ENCODE peak calls at places on chromosomes 13 and 19, in five cellular contexts. One of them, this sample, is unnamed.
A peak's percentile ranks its signal among the peaks of the same experiment; 100 is the strongest.

GRCh38 chr13:45749026-45749759 is 47.1 kb downstream of the CBY2 start:
- DNase-seq in nephron progenitor cell: no peak
- DNase-seq in right lobe of liver: no peak
- DNase-seq in astrocyte: no peak
- DNase-seq in cardiac fibroblast: peak; percentile 11
- DNase-seq in this sample: no peak

GRCh38 chr19:6217752-6218403 is 61.9 kb downstream of the MLLT1 start:
- DNase-seq in nephron progenitor cell: no peak
- DNase-seq in right lobe of liver: peak; percentile 22
- DNase-seq in astrocyte: no peak
- DNase-seq in cardiac fibroblast: no peak
- DNase-seq in this sample: no peak

GRCh38 chr13:77555246-77555645 is 19.7 kb downstream of the SCEL start:
- DNase-seq in nephron progenitor cell: no peak
- DNase-seq in right lobe of liver: no peak
- DNase-seq in astrocyte: no peak
- DNase-seq in cardiac fibroblast: no peak
- DNase-seq in this sample: no peak

GRCh38 chr13:30601836-30602235 is 15.9 kb upstream of the USPL1 start:
- DNase-seq in nephron progenitor cell: no peak
- DNase-seq in right lobe of liver: no peak
- DNase-seq in astrocyte: no peak
- DNase-seq in cardiac fibroblast: no peak
- DNase-seq in this sample: no peak

GRCh38 chr13:87919956-87920355 is 248.8 kb downstream of the SLITRK5 start:
- DNase-seq in nephron progenitor cell: no peak
- DNase-seq in right lobe of liver: no peak
- DNase-seq in astrocyte: no peak
- DNase-seq in cardiac fibroblast: no peak
- DNase-seq in this sample: no peak

GRCh38 chr13:111460548-111461444 is 140.4 kb downstream of the TEX29 start:
- DNase-seq in nephron progenitor cell: peak; percentile 47
- DNase-seq in right lobe of liver: no peak
- DNase-seq in astrocyte: peak; percentile 14
- DNase-seq in cardiac fibroblast: peak; percentile 43
- DNase-seq in this sample: peak; percentile 48

GRCh38 chr13:50635504-50635903 is 208.0 kb downstream of the DLEU7 start:
- DNase-seq in nephron progenitor cell: no peak
- DNase-seq in right lobe of liver: no peak
- DNase-seq in astrocyte: no peak
- DNase-seq in cardiac fibroblast: peak; percentile 94
- DNase-seq in this sample: no peak

GRCh38 chr13:30340367-30341184 is 33.2 kb upstream of the KATNAL1 start:
- DNase-seq in nephron progenitor cell: no peak
- DNase-seq in right lobe of liver: peak; percentile 64
- DNase-seq in astrocyte: peak; percentile 79
- DNase-seq in cardiac fibroblast: peak; percentile 81
- DNase-seq in this sample: peak; percentile 93

GRCh38 chr13:33401238-33401637 is 115.7 kb upstream of the STARD13 start:
- DNase-seq in nephron progenitor cell: no peak
- DNase-seq in right lobe of liver: no peak
- DNase-seq in astrocyte: no peak
- DNase-seq in cardiac fibroblast: no peak
- DNase-seq in this sample: no peak

GRCh38 chr13:27926644-27927434 is 7.0 kb downstream of the PDX1 start:
- DNase-seq in nephron progenitor cell: peak; percentile 58
- DNase-seq in right lobe of liver: no peak
- DNase-seq in astrocyte: no peak
- DNase-seq in cardiac fibroblast: no peak
- DNase-seq in this sample: no peak

GRCh38 chr19:18450934-18451836 is 13.3 kb upstream of the ISYNA1 start:
- DNase-seq in nephron progenitor cell: peak; percentile 97
- DNase-seq in right lobe of liver: peak; percentile 81
- DNase-seq in astrocyte: no peak
- DNase-seq in cardiac fibroblast: peak; percentile 82
- DNase-seq in this sample: peak; percentile 49

GRCh38 chr13:38685974-38686571 is 804 bp upstream of the FREM2 start:
- DNase-seq in nephron progenitor cell: peak; percentile 60
- DNase-seq in right lobe of liver: peak; percentile 19
- DNase-seq in astrocyte: peak; percentile 3
- DNase-seq in cardiac fibroblast: no peak
- DNase-seq in this sample: peak; percentile 6

GRCh38 chr13:97165527-97166425 is 56.4 kb upstream of the MBNL2 start:
- DNase-seq in nephron progenitor cell: no peak
- DNase-seq in right lobe of liver: no peak
- DNase-seq in astrocyte: no peak
- DNase-seq in cardiac fibroblast: peak; percentile 3
- DNase-seq in this sample: no peak

GRCh38 chr19:28864577-28865042 is 348.3 kb downstream of the UQCRFS1 start:
- DNase-seq in nephron progenitor cell: no peak
- DNase-seq in right lobe of liver: no peak
- DNase-seq in astrocyte: no peak
- DNase-seq in cardiac fibroblast: peak; percentile 69
- DNase-seq in this sample: no peak

GRCh38 chr13:85589021-85589420 is 210.2 kb downstream of the SLITRK6 start:
- DNase-seq in nephron progenitor cell: peak; percentile 2
- DNase-seq in right lobe of liver: no peak
- DNase-seq in astrocyte: no peak
- DNase-seq in cardiac fibroblast: no peak
- DNase-seq in this sample: no peak

GRCh38 chr19:46514589-46515289 is 19.1 kb upstream of the PNMA8B start:
- DNase-seq in nephron progenitor cell: no peak
- DNase-seq in right lobe of liver: no peak
- DNase-seq in astrocyte: no peak
- DNase-seq in cardiac fibroblast: no peak
- DNase-seq in this sample: no peak

GRCh38 chr13:41916173-41916954 is 44.5 kb downstream of the VWA8 start:
- DNase-seq in nephron progenitor cell: no peak
- DNase-seq in right lobe of liver: no peak
- DNase-seq in astrocyte: peak; percentile 90
- DNase-seq in cardiac fibroblast: peak; percentile 76
- DNase-seq in this sample: peak; percentile 84

GRCh38 chr13:87671824-87672603 is 843 bp downstream of the SLITRK5 start:
- DNase-seq in nephron progenitor cell: peak; percentile 65
- DNase-seq in right lobe of liver: no peak
- DNase-seq in astrocyte: no peak
- DNase-seq in cardiac fibroblast: no peak
- DNase-seq in this sample: no peak

GRCh38 chr19:29667941-29668340 is 2.7 kb downstream of the PLEKHF1 start:
- DNase-seq in nephron progenitor cell: no peak
- DNase-seq in right lobe of liver: peak; percentile 28
- DNase-seq in astrocyte: no peak
- DNase-seq in cardiac fibroblast: no peak
- DNase-seq in this sample: no peak

GRCh38 chr19:5136060-5136855 is 167.3 kb downstream of the KDM4B start:
- DNase-seq in nephron progenitor cell: no peak
- DNase-seq in right lobe of liver: no peak
- DNase-seq in astrocyte: no peak
- DNase-seq in cardiac fibroblast: no peak
- DNase-seq in this sample: no peak

GRCh38 chr13:66532146-66532545 is 698.0 kb downstream of the PCDH9 start:
- DNase-seq in nephron progenitor cell: no peak
- DNase-seq in right lobe of liver: no peak
- DNase-seq in astrocyte: peak; percentile 72
- DNase-seq in cardiac fibroblast: peak; percentile 32
- DNase-seq in this sample: peak; percentile 48

DNA sequence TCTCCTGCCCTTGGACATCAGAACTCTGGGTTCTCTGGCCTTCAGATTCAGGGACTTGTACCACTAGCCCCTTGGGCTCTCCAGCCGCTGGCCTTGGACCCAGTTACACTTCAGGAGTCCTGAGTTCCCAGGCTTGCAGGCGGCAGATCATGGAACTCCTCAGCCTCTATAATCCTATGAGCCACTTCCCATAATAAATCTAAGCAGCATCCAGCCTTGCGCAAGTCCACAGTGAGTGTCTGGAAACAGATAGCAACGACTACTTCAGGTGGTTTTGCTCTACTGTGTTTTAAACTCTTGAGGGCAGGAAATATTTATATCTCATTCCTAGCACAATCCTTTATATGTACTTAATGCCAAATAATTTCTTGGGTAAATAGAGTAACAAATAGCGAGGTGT is 92.3 kb downstream of the COL4A1 start:
- DNase-seq in nephron progenitor cell: no peak
- DNase-seq in right lobe of liver: no peak
- DNase-seq in astrocyte: no peak
- DNase-seq in cardiac fibroblast: peak; percentile 30
- DNase-seq in this sample: no peak
- TF ChIP-seq CTCF in nephron progenitor cell: no peak
- TF ChIP-seq CTCF in right lobe of liver: no peak
- TF ChIP-seq CTCF in astrocyte: no peak
- TF ChIP-seq CTCF in cardiac fibroblast: no peak
- TF ChIP-seq CTCF in this sample: no peak

DNA sequence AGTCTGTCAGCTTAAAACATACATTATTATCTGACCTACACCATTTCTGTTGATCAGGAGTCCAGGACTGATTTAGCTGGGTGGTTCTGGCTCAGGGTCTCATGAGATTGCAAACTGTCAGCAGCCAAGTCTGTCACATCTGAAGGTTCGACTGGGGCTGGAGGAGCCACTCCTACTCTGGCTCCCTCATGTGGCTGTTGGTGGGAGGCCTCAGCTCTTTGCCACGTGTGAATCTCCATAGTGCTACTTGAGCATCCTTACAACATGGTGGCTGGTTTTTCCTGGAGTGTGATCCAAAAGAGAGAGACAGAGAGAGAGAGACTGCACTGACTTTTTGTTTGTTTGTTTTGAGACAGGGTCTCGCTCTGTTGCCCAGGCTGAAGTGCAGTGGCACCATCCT is 63.6 kb upstream of the NFIC start:
- DNase-seq in nephron progenitor cell: no peak
- DNase-seq in right lobe of liver: no peak
- DNase-seq in astrocyte: no peak
- DNase-seq in cardiac fibroblast: no peak
- DNase-seq in this sample: no peak
- TF ChIP-seq CTCF in nephron progenitor cell: no peak
- TF ChIP-seq CTCF in right lobe of liver: no peak
- TF ChIP-seq CTCF in astrocyte: no peak
- TF ChIP-seq CTCF in cardiac fibroblast: no peak
- TF ChIP-seq CTCF in this sample: peak; percentile 43

GRCh38 chr19:15475611-15476010 is 3.7 kb downstream of the PGLYRP2 start:
- DNase-seq in nephron progenitor cell: no peak
- DNase-seq in right lobe of liver: no peak
- DNase-seq in astrocyte: no peak
- DNase-seq in cardiac fibroblast: no peak
- DNase-seq in this sample: no peak

GRCh38 chr19:15475169-15475568 is 4.1 kb downstream of the PGLYRP2 start:
- DNase-seq in nephron progenitor cell: no peak
- DNase-seq in right lobe of liver: no peak
- DNase-seq in astrocyte: no peak
- DNase-seq in cardiac fibroblast: no peak
- DNase-seq in this sample: no peak

GRCh38 chr19:15476334-15476733 is 3.0 kb downstream of the PGLYRP2 start:
- DNase-seq in nephron progenitor cell: no peak
- DNase-seq in right lobe of liver: no peak
- DNase-seq in astrocyte: no peak
- DNase-seq in cardiac fibroblast: no peak
- DNase-seq in this sample: no peak

DNA sequence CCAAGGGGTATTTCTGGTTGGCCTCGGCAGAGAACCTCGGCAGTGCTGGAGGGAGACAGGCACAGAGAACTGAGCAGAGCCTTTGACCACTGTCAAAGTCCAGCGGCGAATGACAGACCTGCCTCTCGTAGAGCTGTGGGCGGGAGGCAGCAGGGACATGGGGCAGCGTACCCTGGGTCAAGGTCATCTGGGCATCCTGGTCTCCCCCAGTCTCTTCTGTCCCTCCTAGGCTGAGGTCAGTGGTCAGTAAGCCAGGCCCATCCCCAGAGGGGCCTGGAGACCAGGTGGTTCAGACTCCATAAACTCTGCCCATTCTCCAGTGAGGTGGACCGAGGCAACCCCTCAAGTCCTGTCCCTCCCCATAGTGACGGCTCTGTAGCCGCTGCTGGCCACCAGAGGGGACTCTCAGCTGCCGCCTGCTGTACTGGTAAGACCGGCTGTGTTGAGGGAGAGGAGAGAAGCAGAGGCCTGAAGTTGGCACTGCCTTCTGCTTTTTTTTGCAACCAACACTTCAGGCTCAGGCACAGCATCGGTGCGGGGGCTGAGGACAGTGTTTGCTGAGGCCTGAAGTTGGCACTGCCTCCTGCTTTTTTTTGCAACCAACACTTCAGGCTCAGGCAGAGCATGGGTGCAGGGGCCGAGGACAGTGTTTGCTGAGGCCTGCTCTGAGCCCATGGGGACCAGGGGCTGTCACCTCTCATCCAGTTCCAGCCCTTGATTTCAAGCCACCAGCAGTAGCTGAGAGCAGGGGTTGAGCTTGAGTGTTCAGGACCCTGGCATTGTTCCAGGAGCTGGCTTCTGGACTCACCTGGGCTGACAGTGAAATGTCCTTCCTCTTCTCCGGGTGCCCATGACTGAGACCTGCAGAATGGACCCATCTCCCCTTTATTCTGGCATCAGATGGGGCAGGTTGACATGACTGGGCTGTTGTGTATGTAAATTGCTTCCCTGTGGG is at the start of gene PGLYRP2:
- DNase-seq in nephron progenitor cell: no peak
- DNase-seq in right lobe of liver: peak; percentile 72
- DNase-seq in astrocyte: no peak
- DNase-seq in cardiac fibroblast: peak; percentile 29
- DNase-seq in this sample: peak; percentile 9
- TF ChIP-seq CTCF in nephron progenitor cell: no peak
- TF ChIP-seq CTCF in right lobe of liver: peak; percentile 45
- TF ChIP-seq CTCF in astrocyte: no peak
- TF ChIP-seq CTCF in cardiac fibroblast: no peak
- TF ChIP-seq CTCF in this sample: peak; percentile 29

GRCh38 chr19:14053032-14053431 is 8.8 kb downstream of the PALM3 start:
- DNase-seq in nephron progenitor cell: no peak
- DNase-seq in right lobe of liver: no peak
- DNase-seq in astrocyte: no peak
- DNase-seq in cardiac fibroblast: no peak
- DNase-seq in this sample: no peak

GRCh38 chr19:14051980-14052379 is 9.9 kb downstream of the PALM3 start:
- DNase-seq in nephron progenitor cell: no peak
- DNase-seq in right lobe of liver: no peak
- DNase-seq in astrocyte: no peak
- DNase-seq in cardiac fibroblast: no peak
- DNase-seq in this sample: no peak

GRCh38 chr19:14048439-14049153 is 13.3 kb downstream of the PALM3 start:
- DNase-seq in nephron progenitor cell: peak; percentile 66
- DNase-seq in right lobe of liver: peak; percentile 47
- DNase-seq in astrocyte: no peak
- DNase-seq in cardiac fibroblast: no peak
- DNase-seq in this sample: peak; percentile 11

GRCh38 chr19:14052470-14052869 is 9.4 kb downstream of the PALM3 start:
- DNase-seq in nephron progenitor cell: no peak
- DNase-seq in right lobe of liver: no peak
- DNase-seq in astrocyte: no peak
- DNase-seq in cardiac fibroblast: no peak
- DNase-seq in this sample: no peak

DNA sequence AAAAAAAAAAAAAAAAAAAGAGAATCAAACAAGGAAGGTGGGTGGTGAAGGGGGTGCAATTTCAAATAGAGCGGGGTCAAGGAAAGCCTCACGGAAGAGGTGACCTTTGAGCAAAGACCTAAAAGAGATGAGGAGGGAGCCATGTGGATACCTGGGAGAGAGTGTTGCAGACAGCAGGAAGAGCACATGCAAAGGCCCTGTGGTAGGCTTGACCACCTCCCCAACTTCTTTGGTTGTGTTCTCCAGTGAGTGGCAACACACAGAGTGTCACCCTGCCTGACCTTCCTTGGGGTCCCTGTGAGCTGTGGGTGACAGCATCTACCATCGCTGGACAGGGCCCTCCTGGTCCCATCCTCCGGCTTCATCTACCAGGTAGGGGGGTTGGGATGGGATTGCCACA is 11.4 kb downstream of the PALM3 start:
- DNase-seq in nephron progenitor cell: no peak
- DNase-seq in right lobe of liver: no peak
- DNase-seq in astrocyte: no peak
- DNase-seq in cardiac fibroblast: no peak
- DNase-seq in this sample: no peak
- TF ChIP-seq CTCF in nephron progenitor cell: no peak
- TF ChIP-seq CTCF in right lobe of liver: no peak
- TF ChIP-seq CTCF in astrocyte: no peak
- TF ChIP-seq CTCF in cardiac fibroblast: no peak
- TF ChIP-seq CTCF in this sample: no peak

This sample was measured in HFFc6.